ENCODE peak calls at places on chromosomes 6 and 20, in nine cellular contexts. W, O, L, X, J, A, I, Q and V are unnamed samples.

GRCh38 chr20:46327557-46327956 is 19.3 kb upstream of the CDH22 start:
- DNase-seq in W (no peak), O (no peak), L (no peak), X (no peak), J (no peak), A (no peak), I (no peak), Q (no peak), V (no peak)

GRCh38 chr6:53154794-53155193 is 6.2 kb upstream of the GCM1 start:
- DNase-seq in W (no peak), O (no peak), L (no peak), X (no peak), J (no peak), A (no peak), I (no peak), Q (no peak), V (no peak)

GRCh38 chr20:51628533-51629398 is 86.2 kb upstream of the NFATC2 start:
- DNase-seq in W (no peak), O (no peak), L (peak), X (no peak), J (no peak), A (no peak), I (peak), Q (peak), V (no peak)

GRCh38 chr20:13105864-13106457 is 97.2 kb downstream of the SPTLC3 start:
- DNase-seq in W (peak), O (peak), L (no peak), X (no peak), J (no peak), A (no peak), I (no peak), Q (no peak), V (no peak)

GRCh38 chr6:42820509-42821340 is 38.9 kb downstream of the BICRAL start:
- DNase-seq in W (no peak), O (no peak), L (no peak), X (no peak), J (peak), A (no peak), I (no peak), Q (no peak), V (no peak)

GRCh38 chr6:121688974-121689373 is 253.5 kb downstream of the GJA1 start:
- DNase-seq in W (no peak), O (no peak), L (no peak), X (no peak), J (no peak), A (no peak), I (no peak), Q (no peak), V (no peak)

GRCh38 chr6:87053312-87053711 is 41.6 kb downstream of the CGA start:
- DNase-seq in W (no peak), O (no peak), L (no peak), X (no peak), J (no peak), A (no peak), I (no peak), Q (no peak), V (no peak)

GRCh38 chr20:8601542-8601912 is 467.4 kb upstream of the PLCB4 start:
- DNase-seq in W (no peak), O (peak), L (no peak), X (no peak), J (no peak), A (no peak), I (no peak), Q (no peak), V (no peak)

GRCh38 chr6:12348530-12349511 is 58.7 kb downstream of the EDN1 start:
- DNase-seq in W (no peak), O (no peak), L (peak), X (no peak), J (no peak), A (no peak), I (no peak), Q (peak), V (no peak)

GRCh38 chr20:23024701-23025100 is 10.4 kb upstream of the SSTR4 start:
- DNase-seq in W (peak), O (no peak), L (no peak), X (no peak), J (no peak), A (no peak), I (no peak), Q (no peak), V (no peak)

GRCh38 chr6:158381214-158381613 is 68.9 kb downstream of the TULP4 start:
- DNase-seq in W (no peak), O (no peak), L (peak), X (no peak), J (no peak), A (no peak), I (no peak), Q (peak), V (no peak)

GRCh38 chr6:168131464-168132415 is 52.7 kb upstream of the FRMD1 start:
- DNase-seq in W (peak), O (no peak), L (no peak), X (no peak), J (no peak), A (peak), I (no peak), Q (no peak), V (no peak)

GRCh38 chr20:4406627-4407026 is 315.1 kb upstream of the PRND start:
- DNase-seq in W (no peak), O (no peak), L (peak), X (no peak), J (no peak), A (no peak), I (no peak), Q (peak), V (no peak)

GRCh38 chr6:170018422-170019258 is 267.2 kb downstream of the ERMARD start:
- DNase-seq in W (no peak), O (no peak), L (no peak), X (no peak), J (no peak), A (no peak), I (no peak), Q (no peak), V (peak)

GRCh38 chr6:98844244-98845161 is 10.1 kb downstream of the POU3F2 start:
- DNase-seq in W (no peak), O (peak), L (no peak), X (no peak), J (no peak), A (no peak), I (no peak), Q (no peak), V (no peak)

GRCh38 chr6:44430322-44430721 is 42.8 kb downstream of the CDC5L start:
- DNase-seq in W (no peak), O (no peak), L (no peak), X (no peak), J (no peak), A (no peak), I (no peak), Q (no peak), V (no peak)

GRCh38 chr6:167078745-167079144 is 44.2 kb upstream of the CCR6 start:
- DNase-seq in W (no peak), O (no peak), L (no peak), X (no peak), J (no peak), A (no peak), I (no peak), Q (no peak), V (no peak)

GRCh38 chr6:150079604-150080003 is 10.7 kb upstream of the ULBP3 start:
- DNase-seq in W (no peak), O (no peak), L (no peak), X (no peak), J (no peak), A (peak), I (peak), Q (no peak), V (no peak)

GRCh38 chr20:38109025-38109541 is 56.0 kb downstream of the TGM2 start:
- DNase-seq in W (no peak), O (no peak), L (peak), X (no peak), J (no peak), A (no peak), I (peak), Q (peak), V (no peak)

GRCh38 chr20:33027769-33028751 is 3.4 kb upstream of the BPIFB6 start:
- DNase-seq in W (no peak), O (no peak), L (no peak), X (no peak), J (no peak), A (no peak), I (no peak), Q (no peak), V (no peak)

GRCh38 chr6:160221423-160221822 is 37.2 kb downstream of the SLC22A2 start:
- DNase-seq in W (no peak), O (no peak), L (no peak), X (no peak), J (no peak), A (no peak), I (no peak), Q (no peak), V (no peak)

GRCh38 chr6:21949211-21949801 is 347.5 kb downstream of the PRL start:
- DNase-seq in W (no peak), O (peak), L (no peak), X (no peak), J (no peak), A (no peak), I (no peak), Q (no peak), V (no peak)

GRCh38 chr6:142947702-142948480 is 2.9 kb upstream of the HIVEP2 start:
- DNase-seq in W (no peak), O (no peak), L (no peak), X (no peak), J (no peak), A (no peak), I (peak), Q (no peak), V (no peak)

GRCh38 chr20:50039706-50040431 is 57.1 kb downstream of the SNAI1 start:
- DNase-seq in W (peak), O (no peak), L (no peak), X (no peak), J (no peak), A (no peak), I (no peak), Q (no peak), V (no peak)

GRCh38 chr6:160494576-160494975 is 146.4 kb downstream of the SLC22A3 start:
- DNase-seq in W (no peak), O (no peak), L (no peak), X (no peak), J (no peak), A (no peak), I (no peak), Q (no peak), V (no peak)

GRCh38 chr6:169343886-169344525 is 90.4 kb upstream of the THBS2 start:
- DNase-seq in W (no peak), O (no peak), L (no peak), X (no peak), J (no peak), A (no peak), I (no peak), Q (no peak), V (no peak)

GRCh38 chr6:42452171-42453026 is 673 bp upstream of the TRERF1 start:
- DNase-seq in W (peak), O (peak), L (peak), X (no peak), J (peak), A (peak), I (peak), Q (no peak), V (peak)

GRCh38 chr6:158972241-158973233 is 27.5 kb downstream of the RSPH3 start:
- DNase-seq in W (peak), O (peak), L (peak), X (no peak), J (no peak), A (no peak), I (no peak), Q (peak), V (no peak)